ENCODE peak calls at places on chromosomes 4 and X, in eight cellular contexts. L is tibial artery, J is breast epithelium, D is WERI-Rb-1, F is progenitor cell of endocrine pancreas, W is OCI-LY7, C is left lung, Y is retinal pigment epithelial cell. R is an unnamed sample.

GRCh38 chr4:113950207-113950606 is 29.2 kb downstream of the ARSJ start:
- DNase-seq in W (no peak), C (no peak), L (no peak), J (no peak), D (no peak), Y (no peak), F (no peak), R (no peak)

GRCh38 chrX:140050906-140051305 is 85.6 kb upstream of the CXorf66 start:
- DNase-seq in W (no peak), Y (no peak), L (no peak), D (no peak), F (no peak), J (no peak), C (no peak), R (no peak)

GRCh38 chr4:168845897-168846296 is 164.2 kb downstream of the CBR4 start:
- DNase-seq in Y (no peak), C (no peak), J (no peak), W (no peak), L (no peak), F (no peak), D (no peak), R (no peak)

GRCh38 chr4:17066972-17067371 is 168.5 kb upstream of the LDB2 start:
- DNase-seq in W (no peak), L (peak), J (no peak), Y (peak), C (no peak), D (no peak), F (no peak), R (no peak)

GRCh38 chr4:153112071-153112460 is 92.2 kb upstream of the TRIM2 start:
- DNase-seq in Y (no peak), F (no peak), L (no peak), C (no peak), D (no peak), W (peak), J (no peak), R (peak)

GRCh38 chr4:13580018-13580417 is 35.7 kb upstream of the NKX3-2 start:
- DNase-seq in C (no peak), Y (no peak), D (no peak), L (no peak), F (no peak), J (no peak), W (no peak), R (no peak)

GRCh38 chr4:130077275-130077674 is 981.3 kb downstream of the C4orf33 start:
- DNase-seq in Y (no peak), J (no peak), C (no peak), L (no peak), D (no peak), F (no peak), W (no peak), R (no peak)

GRCh38 chr4:978957-979701 is 5.8 kb upstream of the DGKQ start:
- DNase-seq in C (peak), F (no peak), W (no peak), Y (no peak), J (no peak), L (no peak), D (no peak), R (no peak)

GRCh38 chrX:154030266-154030665 is 10.6 kb upstream of the IRAK1 start:
- DNase-seq in J (no peak), D (no peak), Y (no peak), L (no peak), C (no peak), F (no peak), W (no peak), R (no peak)

GRCh38 chr4:176443117-176443516 is 123.4 kb downstream of the SPCS3 start:
- DNase-seq in Y (peak), W (no peak), L (no peak), D (no peak), J (no peak), F (no peak), C (no peak), R (no peak)

GRCh38 chr4:156575430-156576073 is 396.0 kb downstream of the PDGFC start:
- DNase-seq in L (no peak), Y (peak), F (no peak), J (peak), C (no peak), D (no peak), W (no peak), R (no peak)

GRCh38 chr4:156962551-156962974 is 9.0 kb downstream of the PDGFC start:
- DNase-seq in F (no peak), J (no peak), C (no peak), W (no peak), L (no peak), D (no peak), Y (peak), R (no peak)

GRCh38 chr4:19372365-19372764 is 879.3 kb upstream of the SLIT2 start:
- DNase-seq in W (no peak), Y (no peak), C (no peak), L (no peak), J (no peak), F (no peak), D (no peak), R (no peak)

GRCh38 chrX:18873189-18873791 is 110.6 kb downstream of the PHKA2 start:
- DNase-seq in Y (peak), L (peak), C (no peak), F (no peak), J (no peak), W (no peak), D (no peak), R (no peak)

GRCh38 chr4:85368932-85369331 is 106.0 kb upstream of the ARHGAP24 start:
- DNase-seq in J (no peak), W (no peak), Y (no peak), C (no peak), D (no peak), L (no peak), F (no peak), R (no peak)

GRCh38 chr4:143424276-143424675 is 87.6 kb downstream of the GAB1 start:
- DNase-seq in Y (peak), L (no peak), W (no peak), F (no peak), J (no peak), C (no peak), D (no peak), R (no peak)

GRCh38 chrX:50100188-50100587 is 100.6 kb downstream of the AKAP4 start:
- DNase-seq in L (no peak), F (no peak), J (no peak), D (no peak), C (no peak), W (peak), Y (no peak), R (no peak)

GRCh38 chrX:85930099-85930498 is 117.3 kb downstream of the CHM start:
- DNase-seq in L (no peak), D (no peak), C (no peak), W (no peak), Y (no peak), F (no peak), J (no peak), R (no peak)

GRCh38 chr4:126582737-126583136 is 1050.0 kb upstream of the INTU start:
- DNase-seq in J (no peak), D (peak), F (no peak), Y (no peak), C (peak), W (no peak), L (no peak), R (no peak)
- TF ChIP-seq CTCF in J (no peak), D (peak), F (peak), Y (peak), C (no peak), W (no peak), L (no peak), R (no peak)

GRCh38 chr4:122663814-122664610 is 43.1 kb upstream of the IL21 start:
- DNase-seq in Y (no peak), F (no peak), W (no peak), L (no peak), C (no peak), J (no peak), D (no peak), R (no peak)
- TF ChIP-seq CTCF in Y (no peak), F (no peak), W (no peak), L (no peak), C (no peak), J (no peak), D (no peak), R (no peak)

DNA sequence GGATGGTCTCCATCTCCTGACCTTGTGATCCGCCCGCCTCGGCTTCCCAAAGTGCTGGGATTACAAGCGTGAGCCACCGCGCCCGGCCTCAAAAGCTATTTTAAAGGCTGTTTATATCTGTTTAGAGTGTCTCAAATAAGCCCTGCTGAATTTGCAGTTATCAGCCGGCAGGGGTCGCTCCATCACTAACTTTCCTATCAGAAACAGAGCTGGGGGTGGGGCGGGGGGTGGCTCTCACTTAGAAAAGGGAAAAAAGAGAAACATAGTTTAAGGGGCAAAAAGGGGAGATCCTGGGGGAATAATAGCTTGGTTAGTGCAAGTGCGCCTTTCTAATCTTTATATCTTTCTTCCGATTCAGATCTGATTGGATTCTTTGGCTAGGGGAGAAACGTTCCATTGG is 450.7 kb downstream of the UBE2NL start:
- DNase-seq in J (no peak), C (no peak), F (no peak), L (no peak), D (peak), Y (no peak), W (peak), R (no peak)
- TF ChIP-seq CTCF in J (no peak), C (no peak), F (peak), L (no peak), D (no peak), Y (no peak), W (peak), R (no peak)

GRCh38 chrX:24146283-24146865 is 3.2 kb upstream of the ZFX start:
- DNase-seq in F (no peak), Y (no peak), C (no peak), J (no peak), L (no peak), W (no peak), D (no peak), R (no peak)

GRCh38 chrX:24148535-24149345 is 789 bp upstream of the ZFX start:
- DNase-seq in D (no peak), F (no peak), C (no peak), W (peak), L (no peak), Y (no peak), J (peak), R (no peak)

GRCh38 chrX:24145340-24146186 is 4.0 kb upstream of the ZFX start:
- DNase-seq in L (no peak), C (no peak), W (no peak), Y (peak), J (no peak), D (no peak), F (no peak), R (no peak)

GRCh38 chrX:24148118-24148517 is 1.4 kb upstream of the ZFX start:
- DNase-seq in D (no peak), F (no peak), W (peak), C (no peak), L (no peak), J (no peak), Y (no peak), R (no peak)

DNA sequence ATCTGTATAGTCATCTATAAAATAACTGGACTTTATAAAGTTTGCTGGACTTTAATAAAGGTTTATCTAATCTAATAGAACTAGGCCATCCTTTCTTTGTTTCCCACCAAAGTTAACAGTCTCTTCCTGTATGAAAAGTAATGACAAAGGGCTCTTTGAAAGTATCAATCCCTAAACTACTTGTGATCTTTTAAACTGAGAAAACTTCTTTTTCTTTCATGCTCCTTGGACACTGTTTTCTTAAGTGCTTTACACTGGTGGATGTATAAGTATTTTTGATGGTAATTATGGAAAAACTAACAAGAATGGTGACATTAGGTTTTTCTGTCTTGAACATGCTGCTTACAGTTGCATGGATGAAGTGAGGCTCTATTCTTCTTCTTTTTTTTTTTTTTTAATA is 2.4 kb upstream of the ZFX start:
- DNase-seq in L (no peak), J (no peak), W (no peak), D (no peak), F (no peak), C (no peak), Y (no peak), R (no peak)
- TF ChIP-seq CTCF in L (no peak), J (no peak), W (no peak), D (no peak), F (no peak), C (no peak), Y (no peak), R (no peak)

DNA sequence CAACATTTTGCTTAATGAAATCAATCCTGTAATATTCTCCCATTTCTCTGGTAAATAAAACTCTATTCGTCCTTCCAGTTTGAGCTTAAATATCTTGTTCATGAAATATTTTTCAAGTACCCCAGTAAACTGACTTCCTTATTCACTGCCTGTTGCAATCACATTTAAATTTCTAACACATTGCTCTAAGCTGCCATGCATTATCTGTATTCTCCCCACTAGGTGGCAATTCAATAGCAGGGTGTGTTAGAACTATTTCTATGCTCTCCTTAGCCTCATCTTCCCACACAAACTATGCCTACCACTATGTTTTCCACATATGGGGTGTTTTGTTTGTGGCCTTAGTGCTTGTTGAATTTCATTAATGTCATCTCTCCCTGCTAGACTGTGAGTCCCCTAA is 377.1 kb upstream of the HS3ST1 start:
- DNase-seq in D (no peak), W (peak), F (no peak), Y (peak), L (no peak), J (no peak), C (no peak), R (no peak)
- TF ChIP-seq CTCF in D (peak), W (peak), F (peak), Y (peak), L (peak), J (no peak), C (peak), R (peak)

GRCh38 chr4:152045781-152046571 is 285.2 kb upstream of the GATB start:
- DNase-seq in C (peak), W (no peak), D (peak), Y (peak), F (peak), J (no peak), L (no peak), R (no peak)
- TF ChIP-seq CTCF in C (peak), W (peak), D (peak), Y (peak), F (peak), J (peak), L (peak), R (peak)

GRCh38 chr4:123659759-123660158 is 263.2 kb downstream of the SPRY1 start:
- DNase-seq in L (no peak), Y (no peak), D (no peak), F (no peak), C (no peak), W (peak), J (no peak), R (no peak)
- TF ChIP-seq CTCF in L (peak), Y (peak), D (peak), F (peak), C (peak), W (peak), J (peak), R (peak)

DNA sequence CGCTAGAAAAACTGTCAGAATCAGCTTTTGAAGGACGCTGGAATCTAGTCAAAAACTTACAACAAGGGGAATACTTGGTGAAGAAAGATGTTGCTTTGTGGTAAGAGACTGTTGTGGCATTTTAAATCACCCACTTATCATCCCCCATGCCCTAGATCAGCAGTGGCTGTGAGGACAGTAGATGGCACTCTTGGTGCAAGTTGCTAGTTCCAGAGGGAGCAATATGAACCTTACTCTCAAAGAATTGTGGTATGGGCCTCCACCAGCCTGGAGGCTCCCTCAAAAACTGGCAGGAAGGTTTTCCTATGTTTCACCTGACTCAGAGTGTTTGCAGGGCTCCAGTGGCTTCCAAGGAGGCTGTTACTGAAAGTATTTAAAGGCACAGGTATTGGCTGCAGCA is 37.7 kb upstream of the SLC16A2 start:
- DNase-seq in D (peak), L (no peak), J (no peak), C (no peak), F (no peak), Y (no peak), W (peak), R (no peak)
- TF ChIP-seq CTCF in D (peak), L (peak), J (peak), C (peak), F (peak), Y (peak), W (peak), R (peak)

GRCh38 chr4:57191523-57192034 is 81.4 kb upstream of the IGFBP7 start:
- DNase-seq in D (no peak), W (no peak), C (no peak), J (no peak), Y (peak), L (no peak), F (no peak), R (no peak)

GRCh38 chr4:57195622-57196021 is 85.4 kb upstream of the IGFBP7 start:
- DNase-seq in D (no peak), F (no peak), W (no peak), J (no peak), Y (no peak), L (no peak), C (peak), R (no peak)

GRCh38 chr4:57193164-57193810 is 83.1 kb upstream of the IGFBP7 start:
- DNase-seq in C (no peak), F (no peak), L (no peak), D (no peak), Y (no peak), J (no peak), W (no peak), R (no peak)

GRCh38 chr4:57190651-57191481 is 80.7 kb upstream of the IGFBP7 start:
- DNase-seq in W (peak), J (no peak), F (peak), Y (peak), D (peak), L (no peak), C (no peak), R (no peak)

GRCh38 chr4:57193996-57194675 is 84.0 kb upstream of the IGFBP7 start:
- DNase-seq in L (no peak), F (no peak), W (no peak), J (no peak), Y (no peak), D (no peak), C (no peak), R (no peak)
- TF ChIP-seq CTCF in L (no peak), F (peak), W (no peak), J (no peak), Y (peak), D (no peak), C (no peak), R (no peak)